ENCODE peak calls at places on chromosome 2, in five cellular contexts. A, M, O, Z and B are unnamed samples.

GRCh38 chr2:241275910-241276309 is 39.6 kb downstream of the HDLBP start:
- DNase-seq in Z (no peak), M (no peak), A (no peak), O (no peak), B (no peak)

GRCh38 chr2:190534310-190535118 is at the start of gene NEMP2:
- DNase-seq in Z (peak; percentile 82), A (peak; percentile 52), O (no peak), M (peak; percentile 77), B (peak; percentile 83)

GRCh38 chr2:100624536-100624935 is 61.7 kb downstream of the PDCL3 start:
- DNase-seq in M (no peak), A (no peak), Z (no peak), O (no peak), B (no peak)

GRCh38 chr2:223597071-223597470 is 5.1 kb downstream of the SCG2 start:
- DNase-seq in M (no peak), O (no peak), Z (no peak), A (no peak), B (no peak)

GRCh38 chr2:72931280-72931910 is 14.1 kb downstream of the EMX1 start:
- DNase-seq in O (no peak), A (no peak), M (no peak), Z (no peak), B (peak; percentile 3)

GRCh38 chr2:120741514-120742448 is 6.1 kb downstream of the GLI2 start:
- DNase-seq in Z (no peak), A (no peak), O (no peak), M (no peak), B (peak; percentile 52)

GRCh38 chr2:120312861-120313694 is 32.9 kb upstream of the INHBB start:
- DNase-seq in A (peak; percentile 44), O (peak; percentile 23), M (peak; percentile 66), Z (peak; percentile 77), B (peak; percentile 78)

GRCh38 chr2:137566387-137566786 is 397.9 kb upstream of the HNMT start:
- DNase-seq in M (no peak), Z (no peak), O (no peak), A (no peak), B (no peak)

GRCh38 chr2:219128401-219128800 is 32.2 kb downstream of the NHEJ1 start:
- DNase-seq in A (no peak), O (no peak), M (no peak), Z (peak; percentile 16), B (no peak)

GRCh38 chr2:58521803-58522602 is 280.9 kb upstream of the FANCL start:
- DNase-seq in M (no peak), A (no peak), Z (no peak), O (no peak), B (no peak)

GRCh38 chr2:145066795-145067194 is 546.9 kb upstream of the ZEB2 start:
- DNase-seq in A (no peak), Z (no peak), O (no peak), M (no peak), B (no peak)

GRCh38 chr2:238528953-238529781 is 102.4 kb downstream of the ASB1 start:
- DNase-seq in Z (no peak), M (peak; percentile 95), A (peak; percentile 66), O (no peak), B (no peak)

GRCh38 chr2:241820625-241821384 is 11.8 kb downstream of the NEU4 start:
- DNase-seq in O (no peak), Z (no peak), M (no peak), A (no peak), B (no peak)

DNA sequence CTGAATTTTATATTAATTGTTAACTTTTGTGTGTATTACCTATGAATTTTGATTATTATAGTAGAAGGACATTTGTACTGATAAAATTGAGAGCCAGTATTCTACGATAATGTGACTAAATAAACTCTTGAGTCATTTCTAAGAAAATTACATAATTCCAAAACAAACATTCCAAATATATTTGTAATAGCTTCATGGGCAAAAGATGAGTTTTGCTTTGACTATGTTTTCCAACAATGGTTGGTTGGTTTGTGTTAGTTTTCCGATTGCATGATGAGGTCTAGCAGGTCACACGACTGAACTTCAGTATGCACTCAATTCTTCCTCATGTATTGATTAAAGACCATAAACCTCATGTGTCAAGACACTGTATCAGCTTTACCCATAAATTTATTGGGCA is 71.7 kb upstream of the WDR75 start:
- DNase-seq in M (no peak), O (no peak), Z (no peak), A (peak; percentile 6), B (no peak)
- TF ChIP-seq ESRRA in M (no peak), O (no peak), Z (no peak), A (no peak), B (no peak)

DNA sequence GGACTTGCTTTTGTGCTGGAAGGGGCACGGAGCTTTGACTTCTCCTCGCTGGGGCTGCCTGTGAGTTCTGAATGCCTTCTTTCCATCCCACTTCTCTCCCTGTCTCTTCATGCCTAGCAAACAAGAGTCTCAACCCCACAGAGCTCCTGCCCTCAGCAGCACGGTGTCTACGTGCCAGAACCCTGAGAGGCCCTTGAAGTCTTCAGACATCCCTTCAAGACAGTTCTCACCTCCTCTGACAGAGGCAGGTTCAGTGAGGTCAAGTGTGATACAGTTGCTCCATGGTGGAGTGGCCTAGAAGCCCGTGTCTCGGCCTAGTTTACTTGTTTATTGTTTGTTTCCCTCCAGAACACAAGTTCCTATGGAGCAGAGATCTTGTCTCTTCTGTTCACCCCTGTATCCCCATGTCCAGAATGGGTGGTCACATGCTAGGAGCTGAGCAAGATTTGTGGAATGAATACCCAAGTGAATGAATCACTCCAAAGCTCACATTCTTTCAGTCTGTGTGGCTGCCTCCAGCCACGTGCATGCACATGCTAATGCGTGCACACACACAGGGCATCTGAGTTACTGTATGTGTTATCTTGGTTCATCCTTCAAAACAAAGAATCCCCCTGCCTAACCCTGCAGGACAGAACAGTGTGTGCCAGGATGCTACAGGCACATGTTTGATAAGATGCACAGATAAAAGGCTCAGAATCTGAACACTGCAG is 391.7 kb downstream of the NBAS start:
- DNase-seq in M (peak; percentile 56), A (peak; percentile 46), Z (no peak), O (no peak), B (no peak)
- TF ChIP-seq ESRRA in M (no peak), A (no peak), Z (no peak), O (no peak), B (no peak)

GRCh38 chr2:54287532-54287931 is 31.5 kb upstream of the TSPYL6 start:
- DNase-seq in O (no peak), Z (no peak), A (no peak), M (no peak), B (no peak)
- TF ChIP-seq ESRRA in O (no peak), Z (no peak), A (no peak), M (no peak), B (no peak)

DNA sequence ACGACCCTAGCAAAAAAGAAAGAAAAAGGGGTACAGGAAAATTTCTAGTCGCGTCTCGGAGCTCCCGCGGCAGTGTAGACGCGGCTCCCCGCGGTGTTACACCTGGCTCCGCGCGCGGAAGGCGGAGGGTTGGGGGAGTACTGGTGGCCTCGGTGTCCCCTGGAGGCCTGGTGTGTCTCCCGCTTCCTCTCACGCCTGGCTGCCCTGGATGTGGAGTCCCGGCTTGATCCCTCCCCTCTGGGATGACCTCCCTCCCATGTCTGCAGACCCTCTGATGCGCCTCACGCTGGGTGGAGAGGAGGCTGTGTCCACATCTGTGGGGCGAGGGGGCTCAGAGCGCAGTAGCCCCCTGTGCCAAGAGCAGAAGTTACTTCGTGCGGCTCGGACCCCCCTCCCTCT is 1.2 kb downstream of the KIF5C start:
- DNase-seq in O (no peak), A (no peak), M (no peak), Z (no peak), B (peak; percentile 40)
- TF ChIP-seq ESRRA in O (no peak), A (no peak), M (no peak), Z (no peak), B (no peak)

DNA sequence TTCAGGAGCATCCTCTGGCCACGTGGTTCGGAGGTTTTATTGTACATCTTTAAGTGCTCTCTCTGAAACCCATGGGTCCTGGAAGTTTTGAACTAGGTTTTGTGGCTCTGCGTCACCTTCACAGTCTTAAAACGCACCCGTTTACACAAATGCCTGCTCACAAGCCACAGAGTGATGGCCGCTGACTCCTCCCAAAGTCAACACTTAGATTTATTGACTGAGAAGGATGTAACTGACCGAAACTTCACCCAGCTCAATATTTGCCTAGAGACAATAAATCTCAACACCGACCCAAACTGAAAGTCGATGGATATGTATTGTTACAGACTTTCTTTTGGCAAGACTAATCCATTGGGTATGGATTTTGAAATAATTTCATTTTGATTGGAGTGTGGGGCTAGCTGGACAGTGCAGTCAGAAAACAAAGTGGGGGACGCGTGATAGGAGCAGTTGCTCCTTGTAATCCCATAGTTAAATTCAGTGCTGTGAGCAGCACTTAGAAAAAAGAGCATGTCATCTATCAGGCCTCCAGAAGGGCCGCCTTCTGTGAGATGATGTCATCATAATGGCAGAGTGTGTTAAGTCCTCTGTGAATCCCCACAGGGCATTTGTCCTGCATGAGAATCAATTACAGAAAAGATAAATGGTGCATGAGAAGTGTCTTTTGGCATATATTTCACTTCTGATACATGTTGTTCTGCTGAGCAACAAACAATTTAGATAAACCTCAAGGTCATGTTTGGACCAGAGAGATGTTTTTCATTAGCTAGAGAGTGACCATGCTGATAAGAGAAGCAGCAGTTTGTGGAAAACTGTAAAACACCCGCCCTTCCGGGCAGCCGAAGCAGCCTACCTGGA is 183.7 kb downstream of the INO80D start:
- DNase-seq in M (peak; percentile 77), O (no peak), A (no peak), Z (peak; percentile 17), B (no peak)
- TF ChIP-seq ESRRA in M (no peak), O (no peak), A (no peak), Z (peak; percentile 55), B (no peak)

GRCh38 chr2:183078467-183079334 is at the start of gene DUSP19:
- DNase-seq in M (peak; percentile 95), Z (peak; percentile 98), A (peak; percentile 86), O (peak; percentile 95), B (peak; percentile 94)

GRCh38 chr2:183081908-183082307 is 3.4 kb downstream of the DUSP19 start:
- DNase-seq in A (no peak), Z (no peak), O (no peak), M (no peak), B (no peak)

GRCh38 chr2:183078163-183078466 is 432 bp upstream of the DUSP19 start:
- DNase-seq in A (peak; percentile 45), M (no peak), O (no peak), Z (no peak), B (no peak)

DNA sequence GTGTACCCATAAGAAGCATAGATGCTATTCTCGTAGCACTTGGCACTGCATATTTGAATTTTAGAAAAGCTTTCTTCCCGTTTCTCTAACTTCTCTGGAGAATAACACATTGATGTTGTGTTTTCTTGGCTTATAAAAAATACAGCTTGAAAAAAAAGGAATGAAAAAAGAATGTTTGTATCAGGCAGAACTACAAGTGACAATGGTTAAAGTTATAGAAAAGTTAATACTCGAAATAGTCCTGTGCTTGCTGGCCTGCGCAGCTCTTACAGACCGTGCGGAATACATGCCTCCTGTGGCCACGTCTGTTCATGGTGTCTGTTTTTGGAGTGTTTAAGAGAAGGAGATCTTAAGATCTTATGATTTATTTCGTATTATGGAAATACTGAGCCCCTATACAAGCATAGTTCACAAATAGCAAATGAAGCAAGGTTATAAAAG is 808 bp downstream of the DUSP19 start:
- DNase-seq in M (no peak), Z (no peak), A (no peak), O (no peak), B (no peak)
- TF ChIP-seq ESRRA in M (no peak), Z (no peak), A (no peak), O (no peak), B (no peak)

GRCh38 chr2:55141572-55142413 is 90.3 kb downstream of the CLHC1 start:
- DNase-seq in A (no peak), Z (no peak), O (no peak), M (no peak), B (no peak)
- TF ChIP-seq ESRRA in A (no peak), Z (no peak), O (no peak), M (no peak), B (no peak)

GRCh38 chr2:65031341-65032015 is 24.7 kb upstream of the CEP68 start:
- DNase-seq in M (peak; percentile 95), O (no peak), A (no peak), Z (no peak), B (peak; percentile 53)
- TF ChIP-seq ESRRA in M (no peak), O (no peak), A (no peak), Z (no peak), B (no peak)